ENCODE peak calls at places on chromosomes 12 and 14, in nine cellular contexts. J is left ventricle myocardium inferior; K is fibroblast of lung; H is M059J; V is stimulated activated CD8-positive, alpha-beta memory T cell treated with anti-CD3 and anti-CD28 coated beads, Interleukin-7, amount 100 ng/mL, for 1 hour; N is colonic mucosa; P is tibial artery; C is GM12892; Q is dermis microvascular lymphatic vessel endothelial cell. U is an unnamed sample.

GRCh38 chr12:21169878-21170472 is 39.0 kb downstream of the SLCO1B1 start:
- DNase-seq in P (no peak), J (no peak), Q (peak; percentile 51), N (peak; percentile 50), K (peak; percentile 37), H (peak; percentile 19), C (no peak), V (peak; percentile 10), U (peak; percentile 22)

GRCh38 chr14:32070282-32070681 is 6.8 kb upstream of the ARHGAP5 start:
- DNase-seq in J (no peak), C (no peak), P (no peak), H (no peak), K (no peak), Q (no peak), N (no peak), V (no peak), U (no peak)

GRCh38 chr14:96225745-96226151 is 21.1 kb downstream of the BDKRB2 start:
- DNase-seq in Q (no peak), P (no peak), K (peak; percentile 62), C (no peak), H (peak; percentile 50), V (no peak), N (peak; percentile 72), J (peak; percentile 22), U (no peak)

GRCh38 chr12:109098671-109099070 is 1.3 kb downstream of the UNG start:
- DNase-seq in J (no peak), K (peak; percentile 21), Q (peak; percentile 37), N (no peak), V (no peak), P (peak; percentile 34), C (no peak), H (peak; percentile 12), U (peak; percentile 21)

GRCh38 chr14:63933701-63934100 is 80.9 kb downstream of the SYNE2 start:
- DNase-seq in K (no peak), N (no peak), Q (no peak), J (no peak), P (no peak), V (no peak), H (no peak), C (no peak), U (no peak)

GRCh38 chr12:75564398-75564797 is 53.0 kb upstream of the KRR1 start:
- DNase-seq in H (peak; percentile 34), J (no peak), K (no peak), N (no peak), V (no peak), P (no peak), C (no peak), Q (peak; percentile 62), U (peak; percentile 5)

GRCh38 chr12:49987620-49988303 is 15.0 kb downstream of the AQP6 start:
- DNase-seq in V (no peak), P (peak; percentile 24), H (no peak), J (no peak), K (no peak), N (no peak), C (no peak), Q (no peak), U (no peak)

GRCh38 chr12:76890407-76891143 is 11.8 kb upstream of the CSRP2 start:
- DNase-seq in H (no peak), V (no peak), P (no peak), Q (no peak), C (no peak), J (no peak), N (no peak), K (no peak), U (no peak)

GRCh38 chr12:53575502-53576264 is 50.5 kb downstream of the ATF7 start:
- DNase-seq in V (no peak), C (no peak), Q (no peak), N (peak; percentile 38), K (peak; percentile 91), P (no peak), J (no peak), H (no peak), U (no peak)

GRCh38 chr12:51419473-51420228 is 5.0 kb upstream of the SLC4A8 start:
- DNase-seq in N (no peak), H (no peak), Q (peak; percentile 6), V (no peak), P (no peak), C (no peak), J (no peak), K (no peak), U (no peak)

GRCh38 chr14:77406086-77406485 is 17.2 kb downstream of the NOXRED1 start:
- DNase-seq in K (no peak), H (no peak), J (no peak), N (no peak), V (no peak), C (no peak), P (no peak), Q (no peak), U (no peak)

GRCh38 chr12:118611295-118611694 is 234.9 kb downstream of the SUDS3 start:
- DNase-seq in H (peak; percentile 53), N (no peak), K (no peak), V (no peak), J (no peak), Q (peak; percentile 2), C (no peak), P (no peak), U (no peak)

GRCh38 chr12:57241556-57242310 is 9.3 kb downstream of the STAC3 start:
- DNase-seq in H (no peak), K (no peak), C (no peak), J (no peak), Q (no peak), P (peak; percentile 63), N (no peak), V (no peak), U (no peak)

GRCh38 chr12:43676183-43676813 is 82.3 kb downstream of the PUS7L start:
- DNase-seq in H (peak; percentile 20), Q (peak; percentile 37), C (no peak), P (no peak), V (no peak), K (peak; percentile 6), J (no peak), N (no peak), U (no peak)

GRCh38 chr12:22821985-22822384 is 197.0 kb downstream of the ETNK1 start:
- DNase-seq in N (no peak), K (no peak), C (no peak), J (no peak), Q (no peak), H (peak; percentile 50), P (no peak), V (no peak), U (peak; percentile 43)

GRCh38 chr12:50333441-50333840 is 50.1 kb upstream of the LIMA1 start:
- DNase-seq in V (no peak), K (no peak), P (no peak), N (no peak), C (no peak), H (peak; percentile 19), Q (no peak), J (no peak), U (no peak)

GRCh38 chr12:97957109-97957508 is 494.5 kb downstream of the RMST start:
- DNase-seq in J (no peak), H (no peak), V (no peak), C (no peak), K (no peak), Q (no peak), P (no peak), N (no peak), U (no peak)

GRCh38 chr14:72457641-72458040 is 436.3 kb downstream of the DPF3 start:
- DNase-seq in J (no peak), K (peak; percentile 63), N (no peak), P (no peak), H (peak; percentile 90), Q (no peak), V (no peak), C (no peak), U (no peak)

GRCh38 chr12:15522574-15523187 is 200.4 kb downstream of the PTPRO start:
- DNase-seq in N (no peak), J (no peak), V (no peak), K (peak; percentile 76), C (no peak), Q (peak; percentile 52), P (no peak), H (peak; percentile 50), U (peak; percentile 66)

GRCh38 chr12:93852067-93852466 is 174.9 kb downstream of the CRADD start:
- DNase-seq in Q (no peak), C (no peak), J (no peak), K (no peak), N (no peak), P (no peak), V (no peak), H (no peak), U (peak; percentile 18)

GRCh38 chr12:98418357-98419075 is 96.9 kb upstream of the TMPO start:
- DNase-seq in Q (no peak), H (peak; percentile 91), V (no peak), P (peak; percentile 96), K (peak; percentile 95), N (peak; percentile 93), J (peak; percentile 80), C (no peak), U (peak; percentile 77)

GRCh38 chr12:104610513-104611235 is 153.9 kb downstream of the CHST11 start:
- DNase-seq in J (no peak), Q (no peak), K (no peak), P (no peak), V (no peak), H (no peak), C (no peak), N (no peak), U (no peak)

GRCh38 chr14:76997257-76997970 is 31.1 kb downstream of the IRF2BPL start:
- DNase-seq in K (no peak), C (no peak), P (no peak), Q (no peak), N (no peak), H (peak; percentile 30), J (no peak), V (no peak), U (peak; percentile 28)

GRCh38 chr12:115798309-115798917 is 479.1 kb downstream of the MED13L start:
- DNase-seq in N (no peak), H (no peak), Q (no peak), J (no peak), V (no peak), P (no peak), C (no peak), K (no peak), U (no peak)

U was measured in kidney glomerular epithelial cell.